ENCODE peak calls at places on chromosomes 2 and 18, in eight cellular contexts. E is colonic mucosa, Q is astrocyte of the spinal cord, O is prostate gland, L is fibroblast of pulmonary artery, D is thyroid gland, U is hepatocyte, R is kidney. Y is an unnamed sample.
A peak's percentile ranks its signal among the peaks of the same experiment; 100 is the strongest.

GRCh38 chr2:195037072-195037471 is 620.0 kb upstream of the SLC39A10 start:
- DNase-seq in E (peak; percentile 17), Q (no peak), O (no peak), L (no peak), D (no peak), U (no peak), R (peak; percentile 41), Y (no peak)

GRCh38 chr2:30666307-30666874 is 140.9 kb downstream of the CAPN13 start:
- DNase-seq in E (peak; percentile 36), Q (peak; percentile 93), O (no peak), L (peak; percentile 96), D (no peak), U (peak; percentile 53), R (no peak), Y (peak; percentile 94)

GRCh38 chr2:121355488-121355887 is 70.5 kb upstream of the TFCP2L1 start:
- DNase-seq in E (peak; percentile 82), Q (no peak), O (peak; percentile 78), L (no peak), D (no peak), U (no peak), R (no peak), Y (no peak)

GRCh38 chr2:201470821-201471731 is 19.5 kb downstream of the STRADB start:
- DNase-seq in E (no peak), Q (peak; percentile 43), O (no peak), L (no peak), D (no peak), U (no peak), R (no peak), Y (peak; percentile 74)

GRCh38 chr2:135004005-135004746 is 43.1 kb downstream of the MAP3K19 start:
- DNase-seq in E (peak; percentile 73), Q (peak; percentile 72), O (peak; percentile 65), L (peak; percentile 71), D (peak; percentile 65), U (peak; percentile 87), R (peak; percentile 83), Y (peak; percentile 80)

GRCh38 chr18:36889742-36890141 is 60.8 kb downstream of the KIAA1328 start:
- DNase-seq in E (no peak), Q (no peak), O (no peak), L (no peak), D (no peak), U (no peak), R (no peak), Y (no peak)

GRCh38 chr2:131094655-131095281 is 1.5 kb upstream of the FAM168B start:
- DNase-seq in E (no peak), Q (no peak), O (no peak), L (no peak), D (no peak), U (no peak), R (no peak), Y (peak; percentile 15)

GRCh38 chr2:53445376-53446072 is 322.1 kb upstream of the CHAC2 start:
- DNase-seq in E (no peak), Q (peak; percentile 48), O (no peak), L (peak; percentile 23), D (no peak), U (peak; percentile 17), R (no peak), Y (peak; percentile 34)

GRCh38 chr2:220219371-220219770 is 591.9 kb downstream of the SLC4A3 start:
- DNase-seq in E (no peak), Q (no peak), O (peak; percentile 54), L (no peak), D (no peak), U (no peak), R (no peak), Y (no peak)

GRCh38 chr18:48649231-48649630 is 110.4 kb downstream of the CTIF start:
- DNase-seq in E (no peak), Q (no peak), O (no peak), L (no peak), D (peak; percentile 17), U (peak; percentile 58), R (no peak), Y (no peak)

GRCh38 chr2:177983183-177983788 is 89.3 kb downstream of the PDE11A start:
- DNase-seq in E (peak; percentile 22), Q (peak; percentile 66), O (no peak), L (peak; percentile 67), D (peak; percentile 57), U (peak; percentile 69), R (no peak), Y (peak; percentile 77)

GRCh38 chr2:60992985-60993392 is 24.5 kb upstream of the PEX13 start:
- DNase-seq in E (no peak), Q (no peak), O (no peak), L (no peak), D (no peak), U (no peak), R (peak; percentile 32), Y (no peak)

GRCh38 chr2:12606472-12607000 is 110.2 kb upstream of the TRIB2 start:
- DNase-seq in E (no peak), Q (peak; percentile 73), O (no peak), L (peak; percentile 67), D (no peak), U (peak; percentile 27), R (no peak), Y (peak; percentile 51)

GRCh38 chr2:47155091-47155876 is at the start of gene STPG4:
- DNase-seq in E (no peak), Q (no peak), O (no peak), L (no peak), D (no peak), U (no peak), R (no peak), Y (no peak)

GRCh38 chr2:85584354-85584856 is at the start of gene VAMP5:
- DNase-seq in E (peak; percentile 59), Q (no peak), O (no peak), L (no peak), D (no peak), U (peak; percentile 80), R (peak; percentile 83), Y (no peak)

GRCh38 chr18:49073431-49073830 is 122.7 kb upstream of the SMAD7 start:
- DNase-seq in E (no peak), Q (no peak), O (no peak), L (no peak), D (peak; percentile 53), U (no peak), R (no peak), Y (no peak)

GRCh38 chr2:62856228-62857040 is 150.9 kb downstream of the EHBP1 start:
- DNase-seq in E (no peak), Q (no peak), O (no peak), L (no peak), D (no peak), U (no peak), R (peak; percentile 56), Y (no peak)

GRCh38 chr2:160837416-160837815 is 322.8 kb upstream of the TANK start:
- DNase-seq in E (no peak), Q (no peak), O (no peak), L (peak; percentile 8), D (no peak), U (no peak), R (no peak), Y (no peak)

GRCh38 chr2:144331652-144332355 is 188.1 kb downstream of the ZEB2 start:
- DNase-seq in E (peak; percentile 68), Q (no peak), O (peak; percentile 35), L (no peak), D (peak; percentile 70), U (no peak), R (no peak), Y (no peak)

GRCh38 chr2:222945887-222946286 is 85.1 kb downstream of the ACSL3 start:
- DNase-seq in E (no peak), Q (no peak), O (no peak), L (no peak), D (no peak), U (no peak), R (no peak), Y (no peak)

GRCh38 chr2:111972955-111973565 is 74.7 kb downstream of the MERTK start:
- DNase-seq in E (peak; percentile 23), Q (no peak), O (no peak), L (no peak), D (peak; percentile 23), U (no peak), R (no peak), Y (no peak)

GRCh38 chr2:182824759-182825143 is 41.7 kb downstream of the FRZB start:
- DNase-seq in E (no peak), Q (no peak), O (no peak), L (no peak), D (no peak), U (no peak), R (no peak), Y (no peak)

GRCh38 chr2:73111300-73112025 is 1.3 kb downstream of the RAB11FIP5 start:
- DNase-seq in E (peak; percentile 74), Q (peak; percentile 58), O (no peak), L (no peak), D (peak; percentile 42), U (peak; percentile 65), R (peak; percentile 83), Y (peak; percentile 42)

GRCh38 chr2:27067385-27067784 is 4.1 kb downstream of the OST4 start:
- DNase-seq in E (no peak), Q (no peak), O (no peak), L (no peak), D (no peak), U (no peak), R (no peak), Y (no peak)
- TF ChIP-seq CTCF in E (no peak), Q (no peak), O (no peak), L (no peak), D (no peak), U (no peak), R (no peak), Y (no peak)

GRCh38 chr2:14633031-14633430 is 514 bp downstream of the LRATD1 start:
- DNase-seq in E (peak; percentile 33), Q (no peak), O (peak; percentile 20), L (no peak), D (peak; percentile 12), U (peak; percentile 13), R (peak; percentile 73), Y (no peak)

GRCh38 chr2:14634885-14635871 is 2.7 kb downstream of the LRATD1 start:
- DNase-seq in E (peak; percentile 89), Q (peak; percentile 75), O (peak; percentile 90), L (peak; percentile 52), D (peak; percentile 85), U (peak; percentile 75), R (peak; percentile 92), Y (peak; percentile 47)

GRCh38 chr2:14632133-14632936 is at the start of gene LRATD1:
- DNase-seq in E (peak; percentile 97), Q (peak; percentile 86), O (peak; percentile 97), L (peak; percentile 17), D (peak; percentile 90), U (peak; percentile 95), R (peak; percentile 97), Y (peak; percentile 49)

GRCh38 chr2:14634223-14634884 is 1.8 kb downstream of the LRATD1 start:
- DNase-seq in E (peak; percentile 86), Q (peak; percentile 80), O (peak; percentile 92), L (peak; percentile 44), D (peak; percentile 89), U (peak; percentile 91), R (peak; percentile 93), Y (peak; percentile 60)

GRCh38 chr2:14633451-14634211 is 1.1 kb downstream of the LRATD1 start:
- DNase-seq in E (peak; percentile 33), Q (no peak), O (peak; percentile 6), L (no peak), D (peak; percentile 3), U (peak; percentile 10), R (peak; percentile 64), Y (no peak)
- H3K4me3 ChIP-seq in E (peak overlapping the region; percentile 70), Q (peak overlapping the region; percentile 55), O (peak overlapping the region; percentile 55), L (no peak overlapping the region), D (no peak overlapping the region), U (peak overlapping the region; percentile 47), R (peak overlapping the region; percentile 54), Y (no peak overlapping the region)

GRCh38 chr18:59604877-59605276 is 92.3 kb downstream of the CCBE1 start:
- DNase-seq in E (no peak), Q (no peak), O (peak; percentile 64), L (no peak), D (no peak), U (no peak), R (no peak), Y (no peak)
- TF ChIP-seq CTCF in E (no peak), Q (no peak), O (no peak), L (no peak), D (no peak), U (no peak), R (no peak), Y (no peak)

GRCh38 chr2:19349911-19350677 is 8.3 kb downstream of the OSR1 start:
- DNase-seq in E (peak; percentile 68), Q (peak; percentile 74), O (no peak), L (peak; percentile 45), D (peak; percentile 44), U (peak; percentile 69), R (peak; percentile 80), Y (peak; percentile 54)
- H3K4me3 ChIP-seq in E (peak overlapping the region; percentile 12), Q (no peak overlapping the region), O (no peak overlapping the region), L (no peak overlapping the region), D (no peak overlapping the region), U (no peak overlapping the region), R (no peak overlapping the region), Y (peak overlapping the region; percentile 30)